ENCODE peak calls at places on chromosome 10, in nine cellular contexts. X is cardiac fibroblast, H is lower lobe of right lung, W is spleen, V is astrocyte of the spinal cord, F is B cell, N is neural progenitor cell, O is endothelial cell of umbilical vein, J is A549. L is an unnamed sample.

GRCh38 chr10:96384471-96384870 is 25.7 kb upstream of the OPALIN start:
- DNase-seq in X (no peak), H (no peak), W (no peak), V (no peak), F (no peak), N (no peak), O (no peak), J (no peak), L (no peak)

GRCh38 chr10:17516376-17516775 is 62.0 kb upstream of the ST8SIA6 start:
- DNase-seq in X (peak), H (no peak), W (no peak), V (peak), F (no peak), N (no peak), O (no peak), J (no peak), L (no peak)

GRCh38 chr10:60527676-60528075 is 138.0 kb upstream of the ANK3 start:
- DNase-seq in X (no peak), H (no peak), W (no peak), V (no peak), F (no peak), N (no peak), O (no peak), J (no peak), L (no peak)

GRCh38 chr10:75972494-75973276 is 541.3 kb downstream of the LRMDA start:
- DNase-seq in X (peak), H (no peak), W (no peak), V (peak), F (no peak), N (no peak), O (peak), J (no peak), L (peak)

GRCh38 chr10:21141946-21142345 is 244.8 kb upstream of the NEBL start:
- DNase-seq in X (no peak), H (no peak), W (no peak), V (no peak), F (no peak), N (peak), O (no peak), J (no peak), L (no peak)

GRCh38 chr10:74306227-74306982 is 155.4 kb downstream of the ADK start:
- DNase-seq in X (no peak), H (no peak), W (no peak), V (peak), F (no peak), N (peak), O (peak), J (no peak), L (no peak)

GRCh38 chr10:91076991-91077548 is 143.4 kb upstream of the PCGF5 start:
- DNase-seq in X (no peak), H (no peak), W (no peak), V (no peak), F (no peak), N (no peak), O (peak), J (no peak), L (no peak)

GRCh38 chr10:27251554-27251953 is 11.0 kb upstream of the ACBD5 start:
- DNase-seq in X (no peak), H (no peak), W (no peak), V (no peak), F (no peak), N (no peak), O (no peak), J (no peak), L (no peak)

GRCh38 chr10:6300106-6300783 is 97.5 kb downstream of the PFKFB3 start:
- DNase-seq in X (peak), H (no peak), W (no peak), V (peak), F (peak), N (no peak), O (no peak), J (peak), L (peak)

GRCh38 chr10:77524300-77524711 is 113.3 kb downstream of the KCNMA1 start:
- DNase-seq in X (peak), H (no peak), W (no peak), V (peak), F (no peak), N (no peak), O (no peak), J (no peak), L (peak)

GRCh38 chr10:108899686-108900085 is 1023.6 kb downstream of the XPNPEP1 start:
- DNase-seq in X (no peak), H (no peak), W (no peak), V (no peak), F (no peak), N (peak), O (no peak), J (no peak), L (no peak)

GRCh38 chr10:26516540-26517101 is 78.5 kb downstream of the APBB1IP start:
- DNase-seq in X (no peak), H (no peak), W (no peak), V (peak), F (no peak), N (peak), O (no peak), J (no peak), L (no peak)

GRCh38 chr10:96532523-96532922 is 18.8 kb upstream of the TLL2 start:
- DNase-seq in X (no peak), H (no peak), W (no peak), V (no peak), F (no peak), N (no peak), O (peak), J (no peak), L (peak)

GRCh38 chr10:106114656-106115186 is 1049.8 kb downstream of the SORCS1 start:
- DNase-seq in X (no peak), H (no peak), W (no peak), V (no peak), F (no peak), N (no peak), O (no peak), J (no peak), L (no peak)

GRCh38 chr10:131048595-131048994 is 262.9 kb downstream of the TCERG1L start:
- DNase-seq in X (no peak), H (no peak), W (peak), V (no peak), F (no peak), N (peak), O (no peak), J (no peak), L (no peak)

GRCh38 chr10:118615888-118616287 is 20.4 kb upstream of the PRLHR start:
- DNase-seq in X (peak), H (no peak), W (no peak), V (no peak), F (no peak), N (no peak), O (no peak), J (no peak), L (no peak)

GRCh38 chr10:22477365-22478287 is 132.3 kb downstream of the SPAG6 start:
- DNase-seq in X (no peak), H (no peak), W (no peak), V (no peak), F (no peak), N (peak), O (no peak), J (no peak), L (no peak)

GRCh38 chr10:62960416-62960815 is 144.2 kb upstream of the EGR2 start:
- DNase-seq in X (peak), H (no peak), W (no peak), V (peak), F (no peak), N (no peak), O (no peak), J (no peak), L (no peak)

GRCh38 chr10:113618338-113618737 is 45.5 kb downstream of the NRAP start:
- DNase-seq in X (no peak), H (no peak), W (no peak), V (no peak), F (no peak), N (no peak), O (no peak), J (no peak), L (no peak)

GRCh38 chr10:11871470-11871869 is 48.3 kb downstream of the PROSER2 start:
- DNase-seq in X (peak), H (no peak), W (peak), V (peak), F (no peak), N (no peak), O (peak), J (no peak), L (no peak)

GRCh38 chr10:98469532-98469931 is 22.8 kb upstream of the HPS1 start:
- DNase-seq in X (no peak), H (no peak), W (no peak), V (no peak), F (no peak), N (no peak), O (peak), J (no peak), L (no peak)

GRCh38 chr10:52261362-52261761 is 52.7 kb upstream of the DKK1 start:
- DNase-seq in X (no peak), H (no peak), W (no peak), V (no peak), F (no peak), N (no peak), O (no peak), J (no peak), L (no peak)

GRCh38 chr10:101123085-101123814 is 7.8 kb upstream of the TLX1 start:
- DNase-seq in X (no peak), H (no peak), W (no peak), V (no peak), F (peak), N (peak), O (no peak), J (no peak), L (no peak)

GRCh38 chr10:87864497-87865059 is 1.2 kb downstream of the PTEN start:
- DNase-seq in X (peak), H (no peak), W (no peak), V (peak), F (peak), N (peak), O (peak), J (no peak), L (no peak)

GRCh38 chr10:119268871-119269506 is 61.6 kb downstream of the GRK5 start:
- DNase-seq in X (peak), H (no peak), W (peak), V (no peak), F (peak), N (no peak), O (peak), J (no peak), L (no peak)

GRCh38 chr10:23412223-23412622 is 26.7 kb upstream of the OTUD1 start:
- DNase-seq in X (peak), H (no peak), W (no peak), V (no peak), F (no peak), N (no peak), O (no peak), J (peak), L (peak)

GRCh38 chr10:133274751-133275682 is 1.7 kb downstream of the ADAM8 start:
- DNase-seq in X (no peak), H (peak), W (peak), V (no peak), F (peak), N (no peak), O (no peak), J (no peak), L (no peak)

GRCh38 chr10:117736655-117737054 is 194.1 kb downstream of the EMX2 start:
- DNase-seq in X (no peak), H (no peak), W (no peak), V (no peak), F (no peak), N (no peak), O (no peak), J (peak), L (no peak)

GRCh38 chr10:110724937-110725336 is 80.8 kb downstream of the RBM20 start:
- DNase-seq in X (no peak), H (no peak), W (no peak), V (no peak), F (no peak), N (no peak), O (no peak), J (no peak), L (no peak)

GRCh38 chr10:13518076-13518692 is 10.6 kb downstream of the BEND7 start:
- DNase-seq in X (peak), H (no peak), W (no peak), V (peak), F (no peak), N (peak), O (no peak), J (no peak), L (no peak)
- TF ChIP-seq CTCF in X (peak), H (no peak), W (no peak), V (peak), F (no peak), N (peak), O (no peak), J (peak), L (peak)

DNA sequence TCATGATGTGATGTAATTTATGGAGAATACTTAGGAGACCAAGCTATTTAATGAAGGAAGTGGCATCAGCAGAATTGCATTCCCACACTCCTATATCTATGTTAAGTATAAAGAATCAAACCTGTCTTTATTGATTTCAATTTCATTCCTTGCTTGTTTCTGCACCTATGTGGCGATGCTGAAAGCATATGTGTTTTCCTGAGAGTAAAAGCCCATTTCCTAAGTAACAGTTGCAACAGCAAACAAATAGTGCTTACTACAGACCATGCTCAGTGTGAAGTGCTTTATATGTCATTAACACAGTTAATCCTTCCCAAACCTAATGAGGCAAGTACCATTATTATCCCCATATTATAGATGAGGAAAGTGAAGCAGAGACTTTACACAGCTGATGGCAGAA is 552.1 kb downstream of the PARD3 start:
- DNase-seq in X (peak), H (no peak), W (no peak), V (no peak), F (no peak), N (no peak), O (peak), J (peak), L (peak)
- TF ChIP-seq CTCF in X (peak), H (no peak), W (no peak), V (no peak), F (no peak), N (no peak), O (no peak), J (peak), L (peak)

DNA sequence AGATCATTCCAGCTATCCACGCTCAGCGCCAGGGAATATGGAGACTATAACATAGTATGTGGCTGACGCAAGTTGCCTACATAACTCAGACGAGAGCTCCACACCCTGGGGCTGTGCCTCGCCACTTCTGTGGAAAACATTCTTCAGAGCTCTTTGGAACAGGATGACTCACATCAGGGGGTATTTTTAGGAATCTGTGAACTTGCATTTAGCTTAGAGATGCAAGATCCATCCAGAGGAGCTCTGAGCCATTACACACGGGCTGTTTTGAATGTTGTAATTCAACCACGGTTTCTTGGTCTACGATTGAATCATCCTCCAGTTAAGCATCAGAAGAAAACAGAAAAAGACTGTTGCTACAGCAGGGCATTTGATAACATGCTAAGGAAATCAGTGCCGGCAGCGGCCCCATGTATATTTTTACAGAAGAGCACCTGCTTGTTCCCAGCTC is 481.4 kb upstream of the AKR1E2 start:
- DNase-seq in X (peak), H (peak), W (no peak), V (peak), F (no peak), N (no peak), O (no peak), J (peak), L (peak)
- TF ChIP-seq CTCF in X (peak), H (no peak), W (no peak), V (peak), F (no peak), N (no peak), O (no peak), J (no peak), L (peak)

DNA sequence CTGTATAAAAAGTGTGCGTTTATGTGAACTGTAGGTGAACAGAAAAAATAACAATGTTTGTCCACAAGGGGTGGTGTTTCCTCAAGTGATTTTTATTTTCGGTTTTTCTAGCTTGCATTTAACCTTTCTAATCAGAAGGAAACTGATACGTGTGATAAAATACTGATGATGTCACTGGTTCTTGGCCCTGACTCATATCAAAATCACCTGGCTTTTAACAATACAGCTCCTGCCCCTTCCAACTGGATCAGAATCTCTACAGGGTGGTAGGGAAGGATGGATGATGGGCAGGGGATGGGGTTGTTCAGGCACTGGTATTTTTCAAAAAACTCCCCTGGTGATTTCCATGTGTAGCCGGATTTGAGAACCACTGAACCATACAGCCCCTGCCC is 10.9 kb downstream of the NPFFR1 start:
- DNase-seq in X (peak), H (no peak), W (no peak), V (no peak), F (peak), N (no peak), O (peak), J (peak), L (no peak)
- TF ChIP-seq CTCF in X (peak), H (peak), W (peak), V (peak), F (peak), N (peak), O (peak), J (peak), L (peak)